ENCODE peak calls at places on chromosomes 12 and 14, in nine cellular contexts. L is HT-29, R is mesenchymal stem cell, J is AG10803, W is left lobe of liver, Q is amniotic stem cell, H is AG20443, D is RPMI8226, X is AG04449. B is an unnamed sample.

GRCh38 chr14:104795781-104796681 is 483 bp upstream of the AKT1 start:
- DNase-seq in J (peak), R (peak), W (peak), D (peak), H (peak), Q (no peak), X (no peak), L (no peak), B (no peak)

GRCh38 chr12:113983777-113984448 is 17.8 kb upstream of the RBM19 start:
- DNase-seq in H (no peak), Q (no peak), R (no peak), X (no peak), D (no peak), L (no peak), W (no peak), J (no peak), B (no peak)

GRCh38 chr12:124581299-124581698 is 13.9 kb upstream of the NCOR2 start:
- DNase-seq in J (no peak), D (no peak), R (no peak), L (no peak), W (no peak), Q (no peak), X (no peak), H (no peak), B (no peak)

GRCh38 chr12:18849080-18849479 is 111.2 kb downstream of the CAPZA3 start:
- DNase-seq in X (peak), W (no peak), Q (no peak), R (peak), L (peak), J (peak), H (no peak), D (no peak), B (no peak)

GRCh38 chr12:25404955-25405354 is 148.1 kb downstream of the LMNTD1 start:
- DNase-seq in X (no peak), L (no peak), R (no peak), J (no peak), H (no peak), Q (no peak), W (no peak), D (peak), B (no peak)

GRCh38 chr12:11508699-11509098 is 113.3 kb upstream of the PRB2 start:
- DNase-seq in L (no peak), X (no peak), J (peak), Q (peak), W (no peak), H (peak), R (peak), D (no peak), B (no peak)

GRCh38 chr14:81519200-81519998 is 14.3 kb downstream of the SEL1L start:
- DNase-seq in H (no peak), L (no peak), J (no peak), X (no peak), Q (no peak), R (peak), D (no peak), W (no peak), B (no peak)

GRCh38 chr12:115468087-115468510 is 784.1 kb upstream of the TBX3 start:
- DNase-seq in W (peak), H (peak), Q (no peak), L (peak), J (no peak), R (no peak), D (no peak), X (no peak), B (no peak)

GRCh38 chr12:19896534-19896933 is 457.2 kb downstream of the AEBP2 start:
- DNase-seq in W (no peak), J (no peak), H (no peak), Q (no peak), D (no peak), L (no peak), R (no peak), X (no peak), B (no peak)

GRCh38 chr12:30023186-30023585 is 239.4 kb upstream of the TMTC1 start:
- DNase-seq in Q (no peak), H (no peak), J (no peak), W (no peak), L (no peak), X (no peak), R (no peak), D (no peak), B (no peak)

GRCh38 chr14:20630340-20631022 is 11.0 kb downstream of the OR6S1 start:
- DNase-seq in W (no peak), X (no peak), R (no peak), H (no peak), D (peak), J (peak), Q (no peak), L (peak), B (no peak)

GRCh38 chr14:57884175-57884574 is 18.3 kb upstream of the SLC35F4 start:
- DNase-seq in L (peak), R (no peak), D (no peak), J (no peak), Q (no peak), W (no peak), H (no peak), X (no peak), B (no peak)

GRCh38 chr12:19707948-19708409 is 268.7 kb downstream of the AEBP2 start:
- DNase-seq in X (no peak), H (no peak), L (no peak), R (peak), W (no peak), D (no peak), Q (no peak), J (peak), B (no peak)

GRCh38 chr12:11838403-11838802 is 188.9 kb downstream of the ETV6 start:
- DNase-seq in J (no peak), R (no peak), X (no peak), H (no peak), D (no peak), W (no peak), Q (no peak), L (no peak), B (no peak)

GRCh38 chr12:104653730-104654328 is 197.1 kb downstream of the CHST11 start:
- DNase-seq in W (no peak), L (peak), D (peak), R (no peak), J (no peak), X (no peak), Q (no peak), H (no peak), B (no peak)